ENCODE peak calls at places on chromosomes 3 and 15, in six cellular contexts. X, U, V, C, S and J are unnamed samples.

GRCh38 chr15:76998661-76999285 is 3.8 kb downstream of the PSTPIP1 start:
- DNase-seq in X (no peak), U (no peak), V (no peak), C (no peak), S (no peak), J (no peak)

GRCh38 chr3:43248194-43248593 is 38.1 kb upstream of the SNRK start:
- DNase-seq in X (no peak), U (no peak), V (no peak), C (no peak), S (no peak), J (no peak)

GRCh38 chr3:123202451-123202850 is 708 bp downstream of the SEC22A start:
- DNase-seq in X (no peak), U (no peak), V (no peak), C (no peak), S (no peak), J (no peak)

GRCh38 chr3:156978471-156978961 is 152.4 kb downstream of the LEKR1 start:
- DNase-seq in X (no peak), U (peak; percentile 53), V (no peak), C (peak; percentile 78), S (no peak), J (peak; percentile 80)

GRCh38 chr15:73939138-73939537 is 12.9 kb downstream of the LOXL1 start:
- DNase-seq in X (peak; percentile 42), U (no peak), V (no peak), C (no peak), S (no peak), J (no peak)

GRCh38 chr3:190619353-190619752 is 105.5 kb downstream of the IL1RAP start:
- DNase-seq in X (no peak), U (no peak), V (no peak), C (no peak), S (no peak), J (no peak)

GRCh38 chr3:25226747-25227146 is 201.3 kb upstream of the RARB start:
- DNase-seq in X (no peak), U (no peak), V (no peak), C (no peak), S (no peak), J (no peak)

GRCh38 chr3:148710665-148711064 is 13.0 kb downstream of the AGTR1 start:
- DNase-seq in X (no peak), U (no peak), V (no peak), C (no peak), S (no peak), J (no peak)

GRCh38 chr15:56781666-56782065 is 48.4 kb upstream of the ZNF280D start:
- DNase-seq in X (no peak), U (no peak), V (no peak), C (no peak), S (no peak), J (no peak)

GRCh38 chr3:130929827-130930226 is 35.9 kb downstream of the ATP2C1 start:
- DNase-seq in X (no peak), U (no peak), V (no peak), C (no peak), S (no peak), J (no peak)